ENCODE peak calls at places on chromosomes 5 and 9, in eight cellular contexts. Q, G, C, H, Y, L, U and M are unnamed samples.

GRCh38 chr5:135116146-135116545 is 82.1 kb upstream of the PITX1 start:
- DNase-seq in C (no peak), U (no peak), G (no peak), H (no peak), Y (no peak), Q (no peak), L (no peak), M (no peak)

GRCh38 chr9:119365291-119366027 is 3.8 kb downstream of the BRINP1 start:
- DNase-seq in H (no peak), U (no peak), G (peak; percentile 6), Q (peak; percentile 36), L (no peak), Y (no peak), C (no peak), M (no peak)

GRCh38 chr9:114284316-114285060 is 38.4 kb upstream of the ORM1 start:
- DNase-seq in G (no peak), H (no peak), U (no peak), C (no peak), Q (no peak), Y (no peak), L (no peak), M (no peak)

GRCh38 chr5:43609752-43610151 is 6.8 kb downstream of the NNT start:
- DNase-seq in G (peak; percentile 13), Y (no peak), U (no peak), H (no peak), L (no peak), C (no peak), Q (no peak), M (no peak)

GRCh38 chr5:167839065-167839464 is 452.4 kb upstream of the WWC1 start:
- DNase-seq in L (no peak), Y (peak; percentile 48), G (no peak), U (no peak), C (no peak), H (no peak), Q (no peak), M (no peak)

GRCh38 chr5:151150484-151151262 is 6.9 kb downstream of the ANXA6 start:
- DNase-seq in U (no peak), Q (no peak), H (no peak), G (peak; percentile 91), Y (no peak), C (no peak), L (no peak), M (no peak)

GRCh38 chr5:55904152-55904551 is 53.0 kb downstream of the IL31RA start:
- DNase-seq in H (no peak), C (no peak), Y (no peak), Q (no peak), U (no peak), L (no peak), G (peak; percentile 24), M (no peak)

GRCh38 chr5:16660982-16661381 is 44.2 kb upstream of the RETREG1 start:
- DNase-seq in Q (no peak), G (no peak), C (no peak), U (no peak), Y (no peak), H (no peak), L (no peak), M (no peak)

GRCh38 chr5:73907164-73907563 is 281.2 kb downstream of the ARHGEF28 start:
- DNase-seq in G (no peak), H (no peak), U (no peak), Y (no peak), C (no peak), Q (no peak), L (no peak), M (no peak)

GRCh38 chr5:82349651-82350050 is 71.5 kb upstream of the RPS23 start:
- DNase-seq in L (peak; percentile 31), Q (no peak), Y (no peak), H (no peak), C (peak; percentile 56), G (peak; percentile 79), U (peak; percentile 1), M (no peak)

GRCh38 chr5:57834829-57835554 is 352.4 kb upstream of the ACTBL2 start:
- DNase-seq in L (no peak), Q (no peak), C (no peak), H (no peak), U (no peak), G (no peak), Y (no peak), M (no peak)

GRCh38 chr9:116844621-116845020 is 157.5 kb downstream of the TRIM32 start:
- DNase-seq in Q (no peak), Y (no peak), C (no peak), L (no peak), H (no peak), U (no peak), G (no peak), M (no peak)

GRCh38 chr5:14397717-14398116 is 183.9 kb upstream of the OTULINL start:
- DNase-seq in U (no peak), H (no peak), C (no peak), Y (no peak), L (no peak), G (no peak), Q (no peak), M (no peak)

GRCh38 chr9:98365227-98365669 is 109.8 kb upstream of the TBC1D2 start:
- DNase-seq in Y (no peak), G (peak; percentile 42), C (no peak), U (no peak), H (peak; percentile 97), L (no peak), Q (no peak), M (no peak)

GRCh38 chr5:180172447-180173197 is 36.4 kb downstream of the RASGEF1C start:
- DNase-seq in Y (no peak), G (no peak), L (no peak), C (peak; percentile 33), Q (no peak), U (no peak), H (no peak), M (no peak)

GRCh38 chr5:172173771-172174170 is 14.3 kb downstream of the STK10 start:
- DNase-seq in Q (no peak), H (no peak), G (peak; percentile 97), C (no peak), L (peak; percentile 82), U (peak; percentile 62), Y (no peak), M (no peak)

GRCh38 chr5:176697929-176698520 is 50.7 kb downstream of the TSPAN17 start:
- DNase-seq in C (no peak), H (no peak), G (no peak), L (no peak), Q (no peak), Y (no peak), U (no peak), M (peak; percentile 70)

GRCh38 chr5:13814293-13814692 is 130.2 kb downstream of the DNAH5 start:
- DNase-seq in L (no peak), Q (no peak), H (no peak), Y (peak; percentile 30), G (no peak), U (no peak), C (no peak), M (no peak)

GRCh38 chr9:129570450-129571297 is 50.2 kb downstream of the C9orf50 start:
- DNase-seq in Q (no peak), C (peak; percentile 31), U (peak; percentile 86), Y (peak; percentile 47), H (no peak), G (no peak), L (no peak), M (no peak)